ENCODE peak calls at places on chromosomes 7 and 10, in eight cellular contexts. E is lower lobe of right lung, A is left lung, N is astrocyte of the cerebellum, I is NB4, W is HCT116, V is OCI-LY7, L is fibroblast of the aortic adventitia. Q is an unnamed sample.

GRCh38 chr7:46139079-46139478 is 218.0 kb upstream of the IGFBP3 start:
- DNase-seq in N (no peak), V (no peak), E (no peak), I (no peak), W (no peak), L (peak; percentile 67), A (no peak), Q (peak; percentile 83)

GRCh38 chr7:28017372-28017771 is 163.2 kb downstream of the JAZF1 start:
- DNase-seq in E (no peak), N (no peak), L (peak; percentile 35), W (no peak), V (no peak), A (no peak), I (no peak), Q (no peak)

GRCh38 chr7:128860158-128861073 is 2.2 kb upstream of the ATP6V1F start:
- DNase-seq in A (no peak), N (peak; percentile 49), V (peak; percentile 45), I (peak; percentile 52), L (peak; percentile 77), W (no peak), E (no peak), Q (no peak)

GRCh38 chr7:22545539-22545938 is 45.6 kb upstream of the STEAP1B start:
- DNase-seq in A (no peak), V (no peak), N (no peak), W (no peak), E (no peak), L (peak; percentile 33), I (no peak), Q (no peak)

GRCh38 chr7:80134105-80134535 is 511 bp upstream of the GNAI1 start:
- DNase-seq in I (no peak), V (no peak), L (no peak), A (no peak), W (no peak), E (peak; percentile 67), N (no peak), Q (no peak)

GRCh38 chr7:136405931-136406777 is 429.0 kb upstream of the MTPN start:
- DNase-seq in A (no peak), E (no peak), I (peak; percentile 72), W (peak; percentile 15), V (peak; percentile 82), N (peak; percentile 51), L (peak; percentile 67), Q (no peak)

GRCh38 chr7:128891110-128891941 is 19.2 kb downstream of the KCP start:
- DNase-seq in L (no peak), N (no peak), I (no peak), A (no peak), V (no peak), W (no peak), E (no peak), Q (no peak)

GRCh38 chr7:106421181-106421762 is 136.5 kb upstream of the NAMPT start:
- DNase-seq in A (peak; percentile 81), E (peak; percentile 76), N (peak; percentile 92), L (peak; percentile 100), I (peak; percentile 82), W (no peak), V (no peak), Q (peak; percentile 84)

GRCh38 chr7:117110480-117111315 is 157.4 kb downstream of the ST7 start:
- DNase-seq in W (no peak), I (peak; percentile 22), A (no peak), N (no peak), L (no peak), V (no peak), E (no peak), Q (no peak)

DNA sequence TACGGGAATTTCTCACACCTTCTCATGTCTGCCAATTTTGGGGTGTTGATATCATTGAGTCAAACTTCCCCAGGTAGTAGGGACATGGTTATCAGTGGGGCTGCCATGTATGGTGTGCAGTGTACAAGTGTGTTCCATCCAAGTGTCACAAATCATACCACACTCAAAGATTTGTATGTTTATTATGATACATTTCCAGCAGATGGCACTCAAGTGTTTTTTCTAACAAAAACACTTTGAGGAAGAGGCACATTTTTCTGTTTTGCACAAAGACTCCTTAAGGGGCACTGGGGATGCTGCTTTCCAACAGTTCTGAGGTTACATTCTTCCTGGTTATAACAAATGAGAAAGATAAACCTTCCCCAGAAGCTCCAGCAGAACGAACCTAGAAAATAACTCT is 414.5 kb downstream of the REEP3 start:
- DNase-seq in E (no peak), V (peak; percentile 13), I (peak; percentile 36), W (no peak), L (no peak), A (no peak), N (no peak), Q (no peak)
- TF ChIP-seq CTCF in E (no peak), V (peak; percentile 62), I (no peak), W (peak; percentile 14), L (no peak), A (no peak), N (no peak), Q (no peak)

GRCh38 chr7:120988591-120989299 is at the start of gene CPED1:
- DNase-seq in V (peak; percentile 10), N (no peak), L (peak; percentile 95), A (peak; percentile 93), W (no peak), I (peak; percentile 55), E (peak; percentile 81), Q (no peak)

GRCh38 chr7:120991133-120991532 is 2.6 kb downstream of the CPED1 start:
- DNase-seq in E (no peak), W (no peak), V (no peak), L (no peak), A (no peak), I (no peak), N (no peak), Q (no peak)

GRCh38 chr7:120991570-120991969 is 3.1 kb downstream of the CPED1 start:
- DNase-seq in N (peak; percentile 23), A (no peak), W (no peak), I (no peak), V (no peak), E (no peak), L (peak; percentile 78), Q (no peak)

GRCh38 chr7:120989571-120990220 is 1.2 kb downstream of the CPED1 start:
- DNase-seq in V (no peak), I (no peak), N (no peak), A (no peak), L (peak; percentile 77), W (no peak), E (no peak), Q (no peak)

DNA sequence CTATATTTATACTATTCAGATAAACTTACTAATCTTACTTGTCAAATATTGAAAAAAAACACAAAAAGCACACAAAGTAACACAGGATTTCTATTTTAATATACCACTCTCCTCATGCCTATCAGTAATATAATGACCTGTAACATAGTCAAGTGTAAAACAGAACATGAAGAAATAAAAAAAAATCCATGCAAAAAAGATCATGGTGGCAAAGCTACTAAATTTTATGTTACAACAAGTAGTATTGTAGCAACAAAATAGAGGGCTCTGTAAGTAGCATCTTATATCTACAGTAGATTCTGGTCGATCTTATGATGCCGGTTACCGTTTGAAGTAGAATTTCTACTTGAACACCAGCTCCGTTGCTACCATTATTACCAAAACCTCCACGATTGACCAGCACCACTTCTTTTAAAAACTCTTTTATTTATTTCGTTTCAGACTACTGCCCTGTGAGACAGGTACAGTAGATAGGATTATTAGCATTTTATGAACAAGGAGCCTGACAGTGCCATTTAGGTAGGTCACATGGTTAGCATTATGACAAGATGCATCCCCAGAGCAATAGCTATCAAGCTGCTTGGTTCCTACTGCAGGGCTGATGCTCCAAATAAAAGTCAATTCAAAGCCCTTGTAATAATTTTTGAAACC is 2.1 kb downstream of the CPED1 start:
- DNase-seq in A (no peak), N (no peak), E (no peak), V (no peak), L (peak; percentile 55), W (no peak), I (no peak), Q (no peak)
- H3K4me3 ChIP-seq in A (peak overlapping the region; percentile 13), N (no peak overlapping the region), E (peak overlapping the region; percentile 47), V (no peak overlapping the region), L (peak overlapping the region; percentile 79), W (no peak overlapping the region), I (no peak overlapping the region), Q (peak overlapping the region; percentile 63)

GRCh38 chr7:50615519-50615845 is 50.3 kb upstream of the DDC start:
- DNase-seq in L (no peak), I (no peak), A (no peak), V (no peak), W (no peak), E (no peak), N (no peak), Q (no peak)

GRCh38 chr7:50618281-50618680 is 53.1 kb upstream of the DDC start:
- DNase-seq in L (no peak), A (no peak), W (no peak), N (no peak), I (no peak), V (no peak), E (no peak), Q (no peak)

GRCh38 chr7:50612704-50613103 is 47.5 kb upstream of the DDC start:
- DNase-seq in A (no peak), V (no peak), I (no peak), L (no peak), E (no peak), W (no peak), N (no peak), Q (no peak)

GRCh38 chr7:50613473-50613872 is 48.3 kb upstream of the DDC start:
- DNase-seq in N (no peak), V (no peak), E (no peak), I (no peak), W (no peak), L (no peak), A (no peak), Q (no peak)

DNA sequence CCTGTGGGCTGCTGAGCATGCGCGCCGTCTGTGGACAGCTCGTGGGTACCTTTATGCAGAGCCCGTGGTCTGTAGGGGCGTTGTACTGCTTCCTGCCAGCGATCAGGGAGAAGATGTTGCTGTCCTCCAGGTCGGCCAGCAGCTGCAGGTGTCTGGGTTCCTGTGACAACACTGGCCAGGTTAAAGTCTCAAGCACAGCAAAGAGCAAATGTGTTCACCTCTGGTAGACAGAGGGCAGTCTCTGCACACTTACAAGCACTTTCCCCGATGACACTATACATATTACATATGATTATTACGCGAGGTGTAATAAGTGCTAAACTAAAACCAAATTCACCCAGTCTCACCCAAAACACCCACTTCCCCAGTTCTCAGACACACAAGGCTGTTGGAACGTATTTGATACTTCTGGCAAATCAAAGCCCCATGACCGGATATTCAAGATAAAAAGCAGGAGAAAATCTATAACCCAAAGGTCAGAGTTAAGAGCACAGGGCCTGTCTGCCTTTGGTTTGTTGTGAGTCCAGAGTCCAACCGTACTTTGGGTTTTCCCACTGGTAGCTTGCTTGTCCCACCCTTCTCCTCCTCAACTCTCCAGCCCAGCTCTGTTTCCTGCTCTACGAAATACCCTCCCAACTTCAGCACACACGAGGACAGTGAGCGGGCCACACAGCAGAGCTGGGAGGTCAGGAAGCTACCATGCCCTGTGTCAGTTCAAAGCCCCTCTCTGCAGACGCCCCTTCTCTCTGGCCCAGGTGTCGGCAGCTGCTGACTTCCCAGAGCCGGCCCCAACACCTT is 49.7 kb upstream of the DDC start:
- DNase-seq in A (no peak), I (peak; percentile 47), E (no peak), L (peak; percentile 5), V (peak; percentile 15), N (no peak), W (no peak), Q (no peak)
- TF ChIP-seq CTCF in A (no peak), I (peak; percentile 28), E (no peak), L (no peak), V (peak; percentile 58), N (peak; percentile 22), W (peak; percentile 11), Q (no peak)

DNA sequence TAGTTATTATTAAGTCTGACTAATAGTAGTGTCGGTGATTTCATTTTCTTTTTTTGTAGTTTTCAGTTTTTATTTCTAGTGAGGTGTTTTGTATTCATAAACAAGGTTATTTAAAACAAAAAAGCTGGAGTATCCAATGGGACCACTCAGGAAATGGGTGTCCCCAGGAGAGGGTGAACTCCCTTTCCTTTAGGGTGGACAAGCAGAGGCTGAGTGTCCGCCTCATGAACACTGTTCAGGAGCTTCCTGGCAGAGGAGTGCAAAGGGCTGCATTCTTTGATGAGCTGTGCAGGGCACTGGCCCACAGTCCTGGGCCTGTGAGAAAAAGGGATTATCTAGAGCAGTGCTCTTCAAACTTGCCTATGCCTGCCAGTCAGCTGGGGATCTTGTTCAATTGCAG is 56.0 kb downstream of the ADAMTS14 start:
- DNase-seq in A (no peak), L (no peak), V (no peak), E (no peak), W (no peak), I (no peak), N (no peak), Q (no peak)
- H3K4me3 ChIP-seq in A (no peak overlapping the region), L (no peak overlapping the region), V (no peak overlapping the region), E (no peak overlapping the region), W (no peak overlapping the region), I (no peak overlapping the region), N (no peak overlapping the region), Q (no peak overlapping the region)